ENCODE peak calls at places on chromosomes 3 and 15, in ten cellular contexts. O, A, K, P, L, D, E, U, G and J are unnamed samples.

GRCh38 chr15:80317389-80318169 is 65.6 kb upstream of the CTXND1 start:
- DNase-seq in O (no peak), A (no peak), K (no peak), P (no peak), L (no peak), D (peak), E (peak), U (no peak), G (peak), J (no peak)

GRCh38 chr15:73800662-73801345 is 47.7 kb upstream of the INSYN1 start:
- DNase-seq in O (no peak), A (no peak), K (peak), P (no peak), L (no peak), D (peak), E (peak), U (peak), G (peak), J (no peak)

GRCh38 chr15:98160236-98160635 is 199.7 kb downstream of the ARRDC4 start:
- DNase-seq in O (no peak), A (peak), K (no peak), P (no peak), L (no peak), D (peak), E (peak), U (no peak), G (no peak), J (no peak)

GRCh38 chr3:188869628-188870027 is 302.1 kb upstream of the TPRG1 start:
- DNase-seq in O (no peak), A (no peak), K (no peak), P (no peak), L (no peak), D (no peak), E (no peak), U (no peak), G (no peak), J (no peak)

GRCh38 chr3:127424766-127425504 is 137.1 kb upstream of the PRR20G start:
- DNase-seq in O (no peak), A (no peak), K (no peak), P (no peak), L (no peak), D (no peak), E (no peak), U (no peak), G (no peak), J (no peak)

GRCh38 chr3:172522871-172523818 is at the start of gene TNFSF10:
- DNase-seq in O (peak), A (peak), K (no peak), P (no peak), L (peak), D (peak), E (no peak), U (peak), G (no peak), J (no peak)

GRCh38 chr3:153026026-153026425 is 136.0 kb upstream of the RAP2B start:
- DNase-seq in O (no peak), A (peak), K (peak), P (no peak), L (no peak), D (peak), E (peak), U (no peak), G (peak), J (peak)

GRCh38 chr15:91311986-91312385 is 211.9 kb downstream of the SV2B start:
- DNase-seq in O (no peak), A (no peak), K (no peak), P (no peak), L (no peak), D (peak), E (no peak), U (no peak), G (no peak), J (no peak)

GRCh38 chr3:125003369-125003853 is 52.4 kb downstream of the HEG1 start:
- DNase-seq in O (no peak), A (no peak), K (no peak), P (no peak), L (no peak), D (no peak), E (peak), U (peak), G (no peak), J (no peak)

GRCh38 chr15:58443291-58443690 is 11.5 kb downstream of the LIPC start:
- DNase-seq in O (no peak), A (no peak), K (no peak), P (no peak), L (no peak), D (no peak), E (no peak), U (no peak), G (no peak), J (no peak)

GRCh38 chr3:36429986-36430485 is 49.7 kb downstream of the STAC start:
- DNase-seq in O (no peak), A (no peak), K (no peak), P (no peak), L (no peak), D (no peak), E (no peak), U (no peak), G (no peak), J (no peak)

GRCh38 chr15:90338483-90338980 is 13.6 kb upstream of the ZNF774 start:
- DNase-seq in O (no peak), A (no peak), K (no peak), P (no peak), L (no peak), D (no peak), E (no peak), U (no peak), G (no peak), J (no peak)

GRCh38 chr3:157501863-157502262 is 1.4 kb downstream of the VEPH1 start:
- DNase-seq in O (no peak), A (no peak), K (no peak), P (peak), L (no peak), D (no peak), E (no peak), U (no peak), G (no peak), J (no peak)

GRCh38 chr3:197750396-197750831 is 731 bp downstream of the FYTTD1 start:
- DNase-seq in O (peak), A (peak), K (peak), P (peak), L (peak), D (peak), E (peak), U (peak), G (no peak), J (peak)

GRCh38 chr3:55708242-55708641 is 221.1 kb upstream of the WNT5A start:
- DNase-seq in O (no peak), A (no peak), K (no peak), P (no peak), L (no peak), D (no peak), E (no peak), U (no peak), G (no peak), J (peak)

GRCh38 chr3:188174309-188175044 is 20.5 kb downstream of the LPP start:
- DNase-seq in O (no peak), A (peak), K (no peak), P (peak), L (no peak), D (peak), E (no peak), U (no peak), G (no peak), J (peak)

GRCh38 chr3:121529308-121529707 is 16.5 kb downstream of the POLQ start:
- DNase-seq in O (no peak), A (no peak), K (no peak), P (no peak), L (peak), D (peak), E (peak), U (no peak), G (no peak), J (no peak)

GRCh38 chr3:62367735-62368704 is 5.3 kb downstream of the FEZF2 start:
- DNase-seq in O (no peak), A (no peak), K (no peak), P (no peak), L (no peak), D (no peak), E (no peak), U (no peak), G (no peak), J (no peak)

GRCh38 chr3:64687781-64688515 is at the start of gene ADAMTS9:
- DNase-seq in O (no peak), A (no peak), K (no peak), P (peak), L (no peak), D (no peak), E (peak), U (peak), G (no peak), J (no peak)

GRCh38 chr3:59890637-59891036 is 840.8 kb upstream of the CFAP20DC start:
- DNase-seq in O (no peak), A (no peak), K (no peak), P (no peak), L (no peak), D (no peak), E (no peak), U (no peak), G (no peak), J (no peak)

GRCh38 chr3:61173685-61174084 is 77.6 kb downstream of the FHIT start:
- DNase-seq in O (no peak), A (no peak), K (no peak), P (no peak), L (no peak), D (peak), E (no peak), U (no peak), G (no peak), J (no peak)

GRCh38 chr3:133880287-133880686 is 15.4 kb downstream of the RAB6B start:
- DNase-seq in O (no peak), A (no peak), K (no peak), P (no peak), L (no peak), D (no peak), E (no peak), U (no peak), G (no peak), J (no peak)

GRCh38 chr3:133277813-133278212 is 122.0 kb upstream of the BFSP2 start:
- DNase-seq in O (no peak), A (no peak), K (no peak), P (no peak), L (no peak), D (no peak), E (no peak), U (no peak), G (no peak), J (no peak)